ENCODE peak calls at places on chromosome 1, in nine cellular contexts. Q is kidney tubule cell; D is ecto neural progenitor cell; I is amniotic stem cell; R is activated CD4-positive, alpha-beta T cell treated with anti-CD3 and anti-CD28 coated beads, Interleukin-2, amount 50 U/mL, for 48 hours; O is T1000; B is substantia nigra; S is A549; T is WTC11. N is an unnamed sample.

GRCh38 chr1:1827089-1827433 is 48.8 kb upstream of the NADK start:
- DNase-seq in Q (no peak), D (no peak), I (no peak), R (no peak), O (no peak), B (no peak), S (no peak), T (no peak), N (no peak)

GRCh38 chr1:243742814-243743213 is 107.2 kb downstream of the AKT3 start:
- DNase-seq in Q (peak), D (no peak), I (peak), R (no peak), O (no peak), B (no peak), S (no peak), T (no peak), N (no peak)

GRCh38 chr1:166579835-166580488 is 259.3 kb upstream of the POGK start:
- DNase-seq in Q (no peak), D (no peak), I (no peak), R (no peak), O (no peak), B (no peak), S (no peak), T (no peak), N (no peak)

GRCh38 chr1:63326106-63326472 is 3.7 kb downstream of the FOXD3 start:
- DNase-seq in Q (no peak), D (peak), I (no peak), R (no peak), O (no peak), B (no peak), S (no peak), T (peak), N (no peak)

GRCh38 chr1:76639181-76639580 is 228.1 kb upstream of the ST6GALNAC5 start:
- DNase-seq in Q (no peak), D (no peak), I (no peak), R (no peak), O (no peak), B (no peak), S (no peak), T (no peak), N (no peak)

GRCh38 chr1:96538883-96539282 is 182.7 kb upstream of the PTBP2 start:
- DNase-seq in Q (peak), D (no peak), I (peak), R (no peak), O (no peak), B (no peak), S (no peak), T (no peak), N (peak)

GRCh38 chr1:55932402-55932801 is 647.0 kb downstream of the PLPP3 start:
- DNase-seq in Q (no peak), D (no peak), I (no peak), R (no peak), O (no peak), B (no peak), S (no peak), T (no peak), N (no peak)

GRCh38 chr1:30535595-30536325 is 187.6 kb downstream of the MATN1 start:
- DNase-seq in Q (no peak), D (peak), I (no peak), R (no peak), O (no peak), B (no peak), S (no peak), T (no peak), N (no peak)

GRCh38 chr1:206668351-206668750 is 16.4 kb upstream of the MAPKAPK2 start:
- DNase-seq in Q (no peak), D (no peak), I (no peak), R (no peak), O (no peak), B (no peak), S (no peak), T (no peak), N (no peak)

GRCh38 chr1:222786107-222786506 is 28.7 kb upstream of the DISP1 start:
- DNase-seq in Q (peak), D (no peak), I (no peak), R (no peak), O (no peak), B (no peak), S (no peak), T (no peak), N (peak)

GRCh38 chr1:96416111-96416595 is 305.4 kb upstream of the PTBP2 start:
- DNase-seq in Q (peak), D (no peak), I (peak), R (no peak), O (peak), B (no peak), S (no peak), T (no peak), N (no peak)

GRCh38 chr1:31299365-31299764 is 2.5 kb downstream of the ZCCHC17 start:
- DNase-seq in Q (peak), D (no peak), I (no peak), R (no peak), O (no peak), B (no peak), S (no peak), T (no peak), N (no peak)

GRCh38 chr1:77271851-77272250 is 10.0 kb upstream of the AK5 start:
- DNase-seq in Q (peak), D (no peak), I (peak), R (no peak), O (no peak), B (no peak), S (no peak), T (no peak), N (no peak)

GRCh38 chr1:14553711-14554110 is 44.8 kb upstream of the KAZN start:
- DNase-seq in Q (peak), D (no peak), I (no peak), R (no peak), O (no peak), B (no peak), S (no peak), T (no peak), N (peak)

GRCh38 chr1:147800852-147801251 is 40.5 kb upstream of the GJA5 start:
- DNase-seq in Q (peak), D (no peak), I (no peak), R (no peak), O (no peak), B (no peak), S (no peak), T (no peak), N (no peak)

GRCh38 chr1:28986296-28986910 is 72.0 kb downstream of the EPB41 start:
- DNase-seq in Q (no peak), D (no peak), I (no peak), R (no peak), O (no peak), B (no peak), S (no peak), T (no peak), N (no peak)

GRCh38 chr1:219027161-219027673 is 146.5 kb upstream of the LYPLAL1 start:
- DNase-seq in Q (no peak), D (no peak), I (no peak), R (no peak), O (no peak), B (no peak), S (no peak), T (no peak), N (no peak)

GRCh38 chr1:6080469-6080868 is 34.8 kb downstream of the KCNAB2 start:
- DNase-seq in Q (no peak), D (no peak), I (no peak), R (no peak), O (no peak), B (no peak), S (no peak), T (no peak), N (peak)

GRCh38 chr1:59500970-59501742 is 204.3 kb downstream of the FGGY start:
- DNase-seq in Q (peak), D (no peak), I (no peak), R (no peak), O (no peak), B (no peak), S (no peak), T (no peak), N (no peak)

GRCh38 chr1:1426961-1427934 is 6.2 kb upstream of the ANKRD65 start:
- DNase-seq in Q (no peak), D (peak), I (no peak), R (no peak), O (no peak), B (peak), S (no peak), T (peak), N (no peak)

GRCh38 chr1:3459940-3460652 is 5.6 kb downstream of the ARHGEF16 start:
- DNase-seq in Q (peak), D (no peak), I (no peak), R (no peak), O (no peak), B (no peak), S (no peak), T (no peak), N (no peak)

GRCh38 chr1:185499986-185500626 is 183.1 kb upstream of the IVNS1ABP start:
- DNase-seq in Q (peak), D (no peak), I (peak), R (peak), O (peak), B (no peak), S (no peak), T (no peak), N (no peak)

GRCh38 chr1:113615425-113615824 is 143.9 kb downstream of the PHTF1 start:
- DNase-seq in Q (peak), D (no peak), I (no peak), R (no peak), O (no peak), B (no peak), S (no peak), T (no peak), N (no peak)

GRCh38 chr1:229758101-229759036 is 132.3 kb downstream of the URB2 start:
- DNase-seq in Q (peak), D (no peak), I (no peak), R (no peak), O (no peak), B (no peak), S (no peak), T (no peak), N (no peak)

GRCh38 chr1:215891673-215892072 is 324.6 kb downstream of the KCTD3 start:
- DNase-seq in Q (no peak), D (no peak), I (no peak), R (no peak), O (no peak), B (no peak), S (no peak), T (no peak), N (no peak)

GRCh38 chr1:198125995-198126758 is 30.6 kb upstream of the NEK7 start:
- DNase-seq in Q (peak), D (no peak), I (no peak), R (no peak), O (no peak), B (no peak), S (peak), T (no peak), N (no peak)